ENCODE peak calls at places on chromosomes 16 and 17, in six cellular contexts. One of them, this sample, is unnamed.

GRCh38 chr16:10957771-10958486 is 13.6 kb downstream of the CLEC16A start:
- DNase-seq in body of pancreas: no peak
- DNase-seq in HT-29: no peak
- DNase-seq in skeletal muscle cell: no peak
- DNase-seq in effector CD4-positive, alpha-beta T cell: no peak
- DNase-seq in stimulated activated CD4-positive, alpha-beta T cell treated with anti-CD3 and anti-CD28 coated beads, Interleukin-2, amount 100 ng/mL, for 48 hours: no peak
- DNase-seq in this sample: no peak

GRCh38 chr17:50056961-50057330 is 1.0 kb downstream of the ITGA3 start:
- DNase-seq in body of pancreas: no peak
- DNase-seq in HT-29: peak
- DNase-seq in skeletal muscle cell: no peak
- DNase-seq in effector CD4-positive, alpha-beta T cell: no peak
- DNase-seq in stimulated activated CD4-positive, alpha-beta T cell treated with anti-CD3 and anti-CD28 coated beads, Interleukin-2, amount 100 ng/mL, for 48 hours: no peak
- DNase-seq in this sample: no peak

GRCh38 chr17:82463881-82464566 is 5.5 kb downstream of the NARF start:
- DNase-seq in body of pancreas: no peak
- DNase-seq in HT-29: no peak
- DNase-seq in skeletal muscle cell: no peak
- DNase-seq in effector CD4-positive, alpha-beta T cell: no peak
- DNase-seq in stimulated activated CD4-positive, alpha-beta T cell treated with anti-CD3 and anti-CD28 coated beads, Interleukin-2, amount 100 ng/mL, for 48 hours: no peak
- DNase-seq in this sample: no peak

GRCh38 chr17:77798481-77798880 is 160.0 kb upstream of the TNRC6C start:
- DNase-seq in body of pancreas: no peak
- DNase-seq in HT-29: no peak
- DNase-seq in skeletal muscle cell: no peak
- DNase-seq in effector CD4-positive, alpha-beta T cell: no peak
- DNase-seq in stimulated activated CD4-positive, alpha-beta T cell treated with anti-CD3 and anti-CD28 coated beads, Interleukin-2, amount 100 ng/mL, for 48 hours: no peak
- DNase-seq in this sample: no peak

GRCh38 chr16:3963203-3963602 is 82.7 kb upstream of the CREBBP start:
- DNase-seq in body of pancreas: no peak
- DNase-seq in HT-29: no peak
- DNase-seq in skeletal muscle cell: no peak
- DNase-seq in effector CD4-positive, alpha-beta T cell: peak
- DNase-seq in stimulated activated CD4-positive, alpha-beta T cell treated with anti-CD3 and anti-CD28 coated beads, Interleukin-2, amount 100 ng/mL, for 48 hours: no peak
- DNase-seq in this sample: no peak

GRCh38 chr16:17304124-17304813 is 166.5 kb downstream of the XYLT1 start:
- DNase-seq in body of pancreas: peak
- DNase-seq in HT-29: peak
- DNase-seq in skeletal muscle cell: no peak
- DNase-seq in effector CD4-positive, alpha-beta T cell: no peak
- DNase-seq in stimulated activated CD4-positive, alpha-beta T cell treated with anti-CD3 and anti-CD28 coated beads, Interleukin-2, amount 100 ng/mL, for 48 hours: no peak
- DNase-seq in this sample: peak

GRCh38 chr17:72030067-72030899 is 90.5 kb upstream of the SOX9 start:
- DNase-seq in body of pancreas: peak
- DNase-seq in HT-29: peak
- DNase-seq in skeletal muscle cell: peak
- DNase-seq in effector CD4-positive, alpha-beta T cell: no peak
- DNase-seq in stimulated activated CD4-positive, alpha-beta T cell treated with anti-CD3 and anti-CD28 coated beads, Interleukin-2, amount 100 ng/mL, for 48 hours: no peak
- DNase-seq in this sample: peak

GRCh38 chr17:80104321-80104955 is 3.1 kb downstream of the GAA start:
- DNase-seq in body of pancreas: no peak
- DNase-seq in HT-29: no peak
- DNase-seq in skeletal muscle cell: no peak
- DNase-seq in effector CD4-positive, alpha-beta T cell: no peak
- DNase-seq in stimulated activated CD4-positive, alpha-beta T cell treated with anti-CD3 and anti-CD28 coated beads, Interleukin-2, amount 100 ng/mL, for 48 hours: no peak
- DNase-seq in this sample: no peak

GRCh38 chr17:27756467-27757371 is 43.6 kb downstream of the NOS2 start:
- DNase-seq in body of pancreas: peak
- DNase-seq in HT-29: peak
- DNase-seq in skeletal muscle cell: no peak
- DNase-seq in effector CD4-positive, alpha-beta T cell: peak
- DNase-seq in stimulated activated CD4-positive, alpha-beta T cell treated with anti-CD3 and anti-CD28 coated beads, Interleukin-2, amount 100 ng/mL, for 48 hours: peak
- DNase-seq in this sample: peak

GRCh38 chr17:49278076-49278475 is 47.5 kb upstream of the PHOSPHO1 start:
- DNase-seq in body of pancreas: no peak
- DNase-seq in HT-29: no peak
- DNase-seq in skeletal muscle cell: no peak
- DNase-seq in effector CD4-positive, alpha-beta T cell: no peak
- DNase-seq in stimulated activated CD4-positive, alpha-beta T cell treated with anti-CD3 and anti-CD28 coated beads, Interleukin-2, amount 100 ng/mL, for 48 hours: no peak
- DNase-seq in this sample: no peak

GRCh38 chr17:17889922-17890321 is 53.1 kb upstream of the SREBF1 start:
- DNase-seq in body of pancreas: no peak
- DNase-seq in HT-29: no peak
- DNase-seq in skeletal muscle cell: no peak
- DNase-seq in effector CD4-positive, alpha-beta T cell: no peak
- DNase-seq in stimulated activated CD4-positive, alpha-beta T cell treated with anti-CD3 and anti-CD28 coated beads, Interleukin-2, amount 100 ng/mL, for 48 hours: no peak
- DNase-seq in this sample: no peak

GRCh38 chr17:69348441-69348840 is 21.5 kb upstream of the ABCA5 start:
- DNase-seq in body of pancreas: no peak
- DNase-seq in HT-29: peak
- DNase-seq in skeletal muscle cell: no peak
- DNase-seq in effector CD4-positive, alpha-beta T cell: no peak
- DNase-seq in stimulated activated CD4-positive, alpha-beta T cell treated with anti-CD3 and anti-CD28 coated beads, Interleukin-2, amount 100 ng/mL, for 48 hours: no peak
- DNase-seq in this sample: no peak

GRCh38 chr17:17849863-17850373 is 13.1 kb upstream of the SREBF1 start:
- DNase-seq in body of pancreas: peak
- DNase-seq in HT-29: no peak
- DNase-seq in skeletal muscle cell: no peak
- DNase-seq in effector CD4-positive, alpha-beta T cell: peak
- DNase-seq in stimulated activated CD4-positive, alpha-beta T cell treated with anti-CD3 and anti-CD28 coated beads, Interleukin-2, amount 100 ng/mL, for 48 hours: no peak
- DNase-seq in this sample: peak

GRCh38 chr16:24609740-24610420 is 70.5 kb downstream of the RBBP6 start:
- DNase-seq in body of pancreas: peak
- DNase-seq in HT-29: peak
- DNase-seq in skeletal muscle cell: no peak
- DNase-seq in effector CD4-positive, alpha-beta T cell: no peak
- DNase-seq in stimulated activated CD4-positive, alpha-beta T cell treated with anti-CD3 and anti-CD28 coated beads, Interleukin-2, amount 100 ng/mL, for 48 hours: no peak
- DNase-seq in this sample: peak

GRCh38 chr16:89113152-89113547 is 19.5 kb downstream of the ACSF3 start:
- DNase-seq in body of pancreas: no peak
- DNase-seq in HT-29: no peak
- DNase-seq in skeletal muscle cell: no peak
- DNase-seq in effector CD4-positive, alpha-beta T cell: no peak
- DNase-seq in stimulated activated CD4-positive, alpha-beta T cell treated with anti-CD3 and anti-CD28 coated beads, Interleukin-2, amount 100 ng/mL, for 48 hours: no peak
- DNase-seq in this sample: no peak

GRCh38 chr16:85418978-85419491 is 194.1 kb upstream of the GSE1 start:
- DNase-seq in body of pancreas: no peak
- DNase-seq in HT-29: no peak
- DNase-seq in skeletal muscle cell: no peak
- DNase-seq in effector CD4-positive, alpha-beta T cell: no peak
- DNase-seq in stimulated activated CD4-positive, alpha-beta T cell treated with anti-CD3 and anti-CD28 coated beads, Interleukin-2, amount 100 ng/mL, for 48 hours: no peak
- DNase-seq in this sample: no peak

This sample was measured in mucosa of gallbladder.